ENCODE peak calls at places on chromosomes 13 and 19, in seven cellular contexts. R, N, W, K, U, J and S are unnamed samples.

GRCh38 chr13:112205990-112206389 is 139.0 kb downstream of the SOX1 start:
- DNase-seq in R (no peak), N (no peak), W (no peak), K (no peak), U (no peak), J (no peak), S (no peak)

GRCh38 chr19:2740314-2740656 is 468 bp upstream of the SLC39A3 start:
- DNase-seq in R (no peak), N (no peak), W (no peak), K (no peak), U (no peak), J (no peak), S (no peak)

GRCh38 chr19:46546194-46546896 is 50.7 kb upstream of the PNMA8B start:
- DNase-seq in R (peak), N (no peak), W (no peak), K (peak), U (peak), J (no peak), S (no peak)

GRCh38 chr19:33441277-33441699 is 67.8 kb downstream of the CEBPG start:
- DNase-seq in R (no peak), N (no peak), W (no peak), K (no peak), U (no peak), J (no peak), S (no peak)

GRCh38 chr19:19540707-19541515 is 2.8 kb downstream of the CILP2 start:
- DNase-seq in R (peak), N (peak), W (no peak), K (no peak), U (peak), J (peak), S (peak)

GRCh38 chr13:53941588-53942190 is 913.1 kb downstream of the OLFM4 start:
- DNase-seq in R (no peak), N (no peak), W (no peak), K (no peak), U (no peak), J (peak), S (peak)

GRCh38 chr19:46213156-46213555 is 16.4 kb upstream of the IGFL1 start:
- DNase-seq in R (no peak), N (no peak), W (no peak), K (no peak), U (no peak), J (no peak), S (no peak)

GRCh38 chr13:113491418-113491883 is 940 bp upstream of the DCUN1D2 start:
- DNase-seq in R (peak), N (no peak), W (no peak), K (no peak), U (peak), J (no peak), S (no peak)

GRCh38 chr13:113666324-113666660 is 727 bp upstream of the GRK1 start:
- DNase-seq in R (no peak), N (no peak), W (no peak), K (no peak), U (no peak), J (no peak), S (no peak)

GRCh38 chr13:51324714-51325440 is 14.6 kb upstream of the SERPINE3 start:
- DNase-seq in R (no peak), N (no peak), W (no peak), K (no peak), U (no peak), J (no peak), S (no peak)

GRCh38 chr19:47660435-47660832 is 51.5 kb downstream of the BICRA start:
- DNase-seq in R (no peak), N (peak), W (no peak), K (peak), U (no peak), J (no peak), S (no peak)

GRCh38 chr13:24124789-24125476 is 35.6 kb upstream of the SPATA13 start:
- DNase-seq in R (no peak), N (no peak), W (peak), K (no peak), U (no peak), J (no peak), S (no peak)

GRCh38 chr13:39952244-39953233 is 297.1 kb downstream of the COG6 start:
- DNase-seq in R (no peak), N (no peak), W (no peak), K (no peak), U (no peak), J (no peak), S (no peak)

GRCh38 chr13:33051632-33052031 is 35.4 kb downstream of the KL start:
- DNase-seq in R (no peak), N (no peak), W (peak), K (no peak), U (no peak), J (no peak), S (no peak)

GRCh38 chr13:41456768-41457588 is at the start of gene RGCC:
- DNase-seq in R (peak), N (peak), W (no peak), K (peak), U (peak), J (no peak), S (no peak)

GRCh38 chr13:36883829-36884228 is 36.2 kb downstream of the SMAD9 start:
- DNase-seq in R (no peak), N (no peak), W (no peak), K (no peak), U (no peak), J (no peak), S (no peak)

GRCh38 chr13:39823063-39823713 is 167.7 kb downstream of the COG6 start:
- DNase-seq in R (no peak), N (no peak), W (no peak), K (no peak), U (no peak), J (no peak), S (no peak)

GRCh38 chr13:33175991-33176390 is 109.6 kb downstream of the STARD13 start:
- DNase-seq in R (no peak), N (no peak), W (no peak), K (no peak), U (no peak), J (no peak), S (no peak)

GRCh38 chr13:110005563-110005962 is 219.2 kb upstream of the IRS2 start:
- DNase-seq in R (no peak), N (no peak), W (no peak), K (no peak), U (no peak), J (no peak), S (no peak)
- TF ChIP-seq YY1 in R (no peak), N (no peak), W (no peak), K (no peak), U (no peak), J (no peak), S (no peak)

DNA sequence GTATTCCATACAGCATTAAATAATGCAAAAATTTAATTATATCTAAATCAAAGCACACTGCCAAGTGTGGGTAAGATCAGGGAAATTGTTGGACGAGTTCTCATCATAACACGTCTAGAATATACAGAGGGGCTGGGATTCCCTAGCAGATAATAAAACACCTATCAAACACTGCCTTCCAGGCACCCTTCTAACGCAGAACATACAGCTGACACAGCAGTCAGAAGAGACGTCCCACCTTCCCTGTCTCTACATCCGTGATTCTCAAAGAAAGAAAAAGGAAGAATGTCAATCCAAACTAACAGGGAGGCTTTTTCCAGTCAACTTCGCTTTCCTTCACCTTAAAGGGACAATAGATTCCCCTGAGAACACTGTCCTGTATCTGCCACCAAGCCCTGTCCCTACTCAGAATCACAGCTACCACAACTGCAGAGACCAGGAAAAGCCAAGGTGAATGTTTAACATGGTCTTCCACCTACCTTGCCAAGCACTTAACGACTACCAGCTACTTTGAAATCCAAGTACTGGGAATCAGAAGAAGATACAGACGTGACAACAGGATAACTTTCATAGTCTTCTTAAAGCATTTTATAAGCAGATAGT is 38.5 kb downstream of the TBC1D4 start:
- DNase-seq in R (no peak), N (no peak), W (no peak), K (no peak), U (no peak), J (no peak), S (no peak)
- H3K4me3 ChIP-seq in R (no peak), N (no peak), W (no peak), K (no peak), U (no peak), J (no peak), S (no peak)

DNA sequence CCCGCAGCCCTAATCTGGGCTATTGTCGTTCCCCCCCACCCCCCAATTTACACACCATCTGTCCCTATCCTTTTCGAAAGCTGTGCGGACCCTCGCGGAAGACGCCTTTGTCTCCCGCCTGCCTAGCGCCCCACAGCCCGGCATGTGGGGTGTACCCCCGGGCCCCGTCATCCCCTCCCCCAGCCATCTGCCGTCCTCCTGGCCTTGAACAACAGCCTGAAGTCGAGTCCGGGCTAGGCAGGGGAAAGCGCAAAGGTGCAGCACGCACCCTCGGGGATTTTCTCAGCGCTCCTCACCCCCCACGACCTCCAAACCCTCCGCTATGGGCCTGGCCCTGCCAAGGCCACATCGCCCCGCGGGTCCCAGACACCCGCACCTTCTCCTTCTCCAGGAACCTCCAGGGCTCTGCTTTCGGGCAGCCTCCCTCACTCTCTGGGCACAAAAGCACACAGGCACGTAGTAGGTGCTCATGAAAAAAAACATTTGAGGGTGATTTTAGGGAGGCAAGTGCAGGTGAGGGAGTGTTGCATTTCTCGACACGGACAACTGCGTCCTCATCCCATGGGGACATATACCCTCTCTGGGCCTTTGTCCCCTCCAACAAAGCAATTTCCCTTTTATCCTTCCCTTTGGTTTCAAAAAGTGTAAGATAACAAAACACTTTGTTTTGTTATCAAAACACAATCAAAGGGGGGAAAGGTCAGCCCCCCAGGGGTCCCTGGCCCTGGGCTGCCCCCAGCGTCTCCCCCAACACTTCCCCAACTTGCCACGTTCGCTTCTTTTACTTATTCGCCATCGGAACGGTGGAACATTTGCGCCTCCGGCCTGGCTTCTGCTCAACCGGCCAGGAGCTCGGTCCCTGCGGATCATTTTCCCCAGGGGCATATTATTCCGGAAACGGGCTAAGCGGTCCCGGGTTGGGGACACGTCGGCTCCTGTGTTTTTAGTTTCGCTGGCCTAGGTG is 16.4 kb downstream of the CCDC124 start:
- DNase-seq in R (no peak), N (no peak), W (no peak), K (no peak), U (no peak), J (no peak), S (no peak)
- H3K9ac ChIP-seq in R (peak), N (no peak), W (no peak), K (no peak), U (no peak), J (peak), S (peak)

GRCh38 chr19:6217752-6218403 is 61.9 kb downstream of the MLLT1 start:
- DNase-seq in R (no peak), N (no peak), W (no peak), K (no peak), U (no peak), J (no peak), S (no peak)

GRCh38 chr19:6215701-6216235 is 64.0 kb downstream of the MLLT1 start:
- DNase-seq in R (no peak), N (no peak), W (no peak), K (no peak), U (peak), J (no peak), S (no peak)

GRCh38 chr19:6214881-6215541 is 64.8 kb downstream of the MLLT1 start:
- DNase-seq in R (no peak), N (no peak), W (no peak), K (no peak), U (no peak), J (no peak), S (no peak)

GRCh38 chr19:6216996-6217751 is 62.6 kb downstream of the MLLT1 start:
- DNase-seq in R (peak), N (no peak), W (no peak), K (no peak), U (peak), J (peak), S (peak)

GRCh38 chr19:6216236-6216995 is 63.4 kb downstream of the MLLT1 start:
- DNase-seq in R (no peak), N (no peak), W (no peak), K (no peak), U (peak), J (no peak), S (no peak)
- TF ChIP-seq YY1 in R (no peak), N (no peak), W (no peak), K (no peak), U (no peak), J (no peak), S (no peak)

DNA sequence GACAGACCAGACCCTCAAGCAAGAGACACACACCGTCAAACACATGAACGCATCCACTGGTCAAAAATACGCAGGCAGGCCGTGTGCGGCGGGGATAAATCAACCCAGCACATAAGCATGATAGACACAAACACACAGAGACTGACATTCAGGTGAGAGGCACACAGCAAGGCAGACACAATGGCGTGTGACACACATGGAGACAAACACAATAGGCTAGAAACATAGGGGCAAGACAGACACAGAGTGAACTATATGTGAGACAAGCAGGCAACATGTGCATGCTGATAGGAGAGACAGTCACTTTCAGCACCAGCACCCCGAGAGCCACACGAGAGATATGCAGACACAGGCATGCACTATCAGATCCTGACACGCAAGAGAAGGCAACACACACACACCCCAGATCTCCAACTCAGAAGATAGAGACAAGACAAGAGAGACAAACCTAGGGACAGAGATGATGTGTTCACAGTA is 6.9 kb upstream of the JUNB start:
- DNase-seq in R (peak), N (no peak), W (no peak), K (no peak), U (no peak), J (no peak), S (no peak)
- H3K4me3 ChIP-seq in R (no peak), N (no peak), W (no peak), K (peak), U (no peak), J (no peak), S (no peak)

DNA sequence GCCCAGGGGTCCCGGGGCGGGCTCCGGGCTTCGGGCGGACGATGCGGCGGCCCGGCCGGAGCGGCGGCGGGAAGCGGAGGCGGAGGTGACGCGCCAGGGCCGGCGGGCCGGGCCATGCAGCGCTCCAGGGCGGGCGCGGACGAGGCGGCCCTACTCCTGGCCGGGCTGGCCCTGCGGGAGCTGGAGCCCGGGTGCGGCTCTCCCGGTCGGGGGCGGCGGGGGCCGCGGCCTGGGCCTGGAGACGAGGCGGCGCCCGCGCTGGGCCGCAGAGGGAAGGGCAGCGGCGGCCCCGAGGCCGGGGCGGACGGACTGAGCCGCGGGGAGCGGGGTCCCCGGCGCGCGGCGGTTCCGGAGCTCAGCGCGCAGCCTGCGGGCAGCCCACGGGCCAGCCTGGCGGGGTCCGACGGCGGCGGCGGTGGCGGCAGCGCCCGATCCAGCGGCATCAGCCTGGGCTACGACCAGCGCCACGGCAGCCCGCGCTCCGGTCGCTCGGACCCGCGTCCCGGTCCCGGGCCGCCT is 362 bp downstream of the WTIP start:
- DNase-seq in R (no peak), N (no peak), W (no peak), K (no peak), U (peak), J (no peak), S (no peak)
- H3K9ac ChIP-seq in R (no peak), N (no peak), W (no peak), K (peak), U (peak), J (peak), S (peak)

DNA sequence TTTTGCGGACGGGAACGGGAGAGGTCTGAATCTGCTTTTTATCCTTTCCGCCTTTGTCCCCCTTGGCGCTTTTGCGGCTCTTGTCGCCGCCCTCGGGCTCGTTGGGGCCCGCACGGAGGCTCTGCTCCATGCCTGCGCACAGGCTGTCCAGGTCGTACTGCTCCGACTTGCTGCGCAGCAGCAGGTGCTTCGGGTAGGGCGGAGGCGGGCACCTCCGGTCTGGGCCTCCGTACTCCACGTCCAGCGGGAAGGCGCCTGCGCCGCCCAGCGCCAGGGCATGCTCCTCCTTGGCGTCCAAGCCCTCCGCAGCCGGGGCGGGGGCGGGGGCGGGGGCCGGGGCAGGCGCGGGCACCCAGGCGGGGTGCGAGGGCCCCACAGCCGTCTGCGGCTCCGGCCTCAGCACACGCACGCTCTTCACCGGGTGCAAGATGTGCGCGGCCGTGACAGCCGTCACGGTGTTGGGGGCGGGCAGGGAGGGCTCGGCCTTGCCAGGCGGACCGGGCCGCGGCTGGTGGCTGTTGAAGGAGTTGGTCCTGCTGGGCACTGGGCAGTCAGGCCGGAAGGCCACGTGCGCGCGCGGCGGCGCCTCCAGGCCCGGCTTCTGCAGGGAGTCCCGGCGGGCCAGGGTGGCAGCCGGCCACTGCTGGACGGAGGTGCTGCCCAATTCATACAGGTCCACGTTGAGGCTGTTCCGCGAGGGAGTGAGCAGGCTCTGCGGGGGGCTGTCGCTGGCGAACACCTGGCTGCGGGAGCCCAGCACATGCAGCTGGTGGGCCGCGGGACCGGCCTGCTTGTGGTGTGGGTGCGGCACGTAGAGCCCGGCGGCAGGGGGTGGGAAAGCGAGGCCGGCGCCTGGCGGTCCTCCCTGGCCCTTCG is 73.1 kb downstream of the LATS2 start:
- DNase-seq in R (no peak), N (no peak), W (no peak), K (no peak), U (no peak), J (no peak), S (no peak)
- TF ChIP-seq YY1 in R (no peak), N (no peak), W (no peak), K (no peak), U (no peak), J (no peak), S (no peak)

GRCh38 chr19:996051-996838 is 4.0 kb upstream of the GRIN3B start:
- DNase-seq in R (peak), N (no peak), W (no peak), K (no peak), U (peak), J (no peak), S (no peak)
- H3K4me3 ChIP-seq in R (no peak), N (peak), W (no peak), K (no peak), U (peak), J (peak), S (no peak)